ENCODE peak calls at places on chromosome 18, in six cellular contexts. M is A549, Q is K562, E is HepG2, X is stomach, U is ovary. F is an unnamed sample.

GRCh38 chr18:8231316-8231715 is 377.9 kb upstream of the RAB12 start:
- DNase-seq in E (no peak), X (no peak), M (no peak), U (no peak), Q (no peak), F (no peak)

GRCh38 chr18:941331-941730 is 36.7 kb downstream of the ADCYAP1 start:
- DNase-seq in X (no peak), U (no peak), E (no peak), Q (no peak), M (no peak), F (no peak)

GRCh38 chr18:61951396-61951795 is 58.6 kb upstream of the RNF152 start:
- DNase-seq in E (no peak), X (no peak), M (no peak), Q (no peak), U (no peak), F (no peak)

GRCh38 chr18:53796042-53796729 is 428.3 kb downstream of the MBD2 start:
- DNase-seq in E (peak; percentile 1), M (peak; percentile 7), U (no peak), Q (no peak), X (no peak), F (no peak)

GRCh38 chr18:78784861-78785260 is 194.8 kb upstream of the SALL3 start:
- DNase-seq in Q (no peak), U (no peak), M (no peak), E (no peak), X (no peak), F (no peak)

GRCh38 chr18:79917351-79918088 is 33.9 kb downstream of the SLC66A2 start:
- DNase-seq in X (no peak), U (peak; percentile 12), E (no peak), M (no peak), Q (no peak), F (no peak)

GRCh38 chr18:45820144-45820745 is 5.2 kb upstream of the SIGLEC15 start:
- DNase-seq in Q (no peak), U (no peak), X (no peak), E (no peak), M (no peak), F (no peak)

GRCh38 chr18:49562481-49563129 is 748 bp downstream of the LIPG start:
- DNase-seq in U (no peak), X (no peak), M (no peak), Q (no peak), E (no peak), F (peak; percentile 18)

GRCh38 chr18:59861009-59861408 is 38.8 kb upstream of the PMAIP1 start:
- DNase-seq in U (no peak), E (no peak), X (no peak), Q (no peak), M (no peak), F (no peak)

GRCh38 chr18:73827801-73828200 is 319.8 kb downstream of the FBXO15 start:
- DNase-seq in X (no peak), Q (no peak), E (no peak), M (no peak), U (no peak), F (no peak)

GRCh38 chr18:47930844-47931706 is 616 bp upstream of the SMAD2 start:
- DNase-seq in U (peak; percentile 97), M (peak; percentile 96), Q (peak; percentile 92), X (peak; percentile 97), E (peak; percentile 91), F (peak; percentile 98)
- TF ChIP-seq EP300 in U (peak; percentile 16), M (no peak), Q (no peak), X (no peak), E (no peak), F (no peak)

GRCh38 chr18:28113271-28114023 is 63.5 kb downstream of the CDH2 start:
- DNase-seq in E (no peak), M (no peak), U (no peak), X (no peak), Q (no peak), F (no peak)

GRCh38 chr18:28109781-28110460 is 67.0 kb downstream of the CDH2 start:
- DNase-seq in Q (no peak), U (no peak), X (no peak), E (no peak), M (no peak), F (no peak)

GRCh38 chr18:28112056-28112470 is 64.9 kb downstream of the CDH2 start:
- DNase-seq in U (no peak), Q (no peak), E (no peak), X (no peak), M (peak; percentile 17), F (no peak)

GRCh38 chr18:28108801-28109200 is 68.1 kb downstream of the CDH2 start:
- DNase-seq in Q (no peak), M (peak; percentile 53), U (no peak), E (no peak), X (no peak), F (no peak)

DNA sequence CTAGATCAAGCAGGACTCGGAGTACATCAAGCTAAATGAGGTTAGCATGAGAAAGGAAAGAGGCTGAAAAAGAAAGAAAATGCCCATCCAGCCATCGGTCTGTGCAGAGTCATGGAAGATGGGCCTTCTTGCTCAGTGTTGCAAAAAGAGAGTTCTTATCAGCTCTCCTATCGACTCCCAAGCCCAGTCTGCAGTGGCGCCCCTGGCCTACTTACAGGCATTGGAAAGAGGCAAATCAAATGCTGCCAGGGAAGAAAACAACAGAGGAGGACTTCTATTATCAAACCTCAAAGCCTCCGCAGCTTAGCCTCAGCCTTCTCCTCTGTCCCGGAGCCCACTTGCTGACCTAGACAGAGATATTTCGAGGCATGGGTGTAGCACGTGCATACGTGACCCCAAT is 66.0 kb downstream of the CDH2 start:
- DNase-seq in M (no peak), U (no peak), E (no peak), X (no peak), Q (no peak), F (no peak)
- H3K27ac ChIP-seq in M (peak overlapping the region; percentile 76), U (no peak overlapping the region), E (no peak overlapping the region), X (no peak overlapping the region), Q (no peak overlapping the region), F (no peak overlapping the region)

DNA sequence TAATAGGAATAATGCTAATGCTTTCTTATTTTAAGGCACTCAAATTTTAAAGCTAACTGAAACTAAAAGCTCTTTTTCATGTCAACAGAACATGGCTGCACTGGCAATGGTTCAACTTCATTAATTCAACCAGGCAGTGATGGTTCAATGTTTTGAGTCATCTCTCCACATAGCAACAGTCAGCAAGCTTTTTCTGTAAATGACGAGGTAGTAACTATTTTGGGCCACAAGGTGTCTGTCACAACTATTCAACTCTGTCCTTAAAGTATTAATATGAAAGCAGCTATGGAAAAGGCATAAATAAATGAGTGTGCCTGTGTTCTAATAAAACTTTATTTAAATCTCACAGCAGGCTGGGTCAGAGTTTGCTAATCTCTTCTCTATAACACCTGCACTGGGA is 1425.6 kb upstream of the PIK3C3 start:
- DNase-seq in U (no peak), X (no peak), M (no peak), E (peak; percentile 1), Q (no peak), F (no peak)
- TF ChIP-seq CTCF in U (no peak), X (no peak), M (no peak), E (no peak), Q (no peak), F (no peak)

DNA sequence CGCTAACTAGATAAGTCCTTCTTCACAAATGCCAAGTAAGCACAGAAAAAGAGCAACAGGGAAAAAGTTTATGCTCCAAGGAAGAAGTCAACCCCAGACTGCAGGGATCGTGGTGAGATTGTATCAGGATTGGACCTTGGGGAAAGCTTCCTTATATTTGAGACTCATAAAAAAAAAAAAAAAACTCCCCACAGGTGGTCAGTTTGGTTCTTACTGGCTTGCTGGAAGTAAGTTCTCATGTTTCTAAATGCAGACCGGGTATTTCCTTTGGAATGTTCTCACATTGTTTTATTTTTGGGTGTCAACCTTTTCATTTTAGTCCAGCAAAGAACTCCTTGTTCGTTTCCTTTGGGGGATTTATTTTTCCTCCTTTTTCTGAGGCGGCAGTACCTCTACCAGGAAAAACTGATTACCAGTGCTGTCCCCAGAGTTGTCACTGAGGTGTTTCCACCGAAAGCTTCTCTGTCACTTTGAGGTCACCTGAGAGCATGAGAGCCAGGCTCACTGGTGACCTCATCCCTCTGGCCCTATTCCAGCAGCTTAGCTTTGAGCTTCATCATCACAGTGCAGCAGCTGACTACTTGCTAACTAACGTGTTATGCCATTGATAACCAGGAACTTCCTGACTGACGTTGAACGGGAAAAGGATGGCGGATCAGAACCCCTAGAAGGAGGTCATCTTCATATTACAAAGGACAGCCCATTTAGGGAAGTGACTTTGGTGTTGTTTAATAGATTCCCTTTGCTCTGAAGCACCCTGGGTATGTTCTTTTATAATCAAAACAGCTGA is 16.8 kb upstream of the ATP8B1 start:
- DNase-seq in U (peak; percentile 46), X (peak; percentile 83), E (peak; percentile 71), Q (peak; percentile 70), M (peak; percentile 68), F (peak; percentile 82)
- TF ChIP-seq EP300 in U (no peak), X (no peak), E (no peak), Q (peak; percentile 83), M (no peak), F (no peak)

DNA sequence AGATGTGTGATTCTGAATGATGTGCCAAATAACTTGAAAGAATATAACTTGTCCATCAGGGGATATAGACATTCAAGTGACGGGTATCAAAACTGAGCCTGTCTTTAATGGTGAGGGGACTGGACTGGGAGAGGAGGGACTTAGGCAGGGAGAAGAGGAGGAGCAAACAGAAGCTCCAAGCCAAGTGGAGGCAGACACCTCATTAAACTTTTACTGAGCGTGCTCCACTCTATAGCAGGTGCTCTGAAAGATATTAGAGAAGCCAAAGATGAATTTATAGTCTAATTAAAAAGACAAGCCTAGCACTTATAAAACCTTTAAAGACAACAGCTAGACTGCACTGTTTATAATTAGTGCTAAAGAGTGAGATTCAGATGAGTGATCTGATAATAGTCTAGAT is 47.7 kb upstream of the SMAD2 start:
- DNase-seq in Q (no peak), M (no peak), E (no peak), X (no peak), U (no peak), F (no peak)
- H3K27ac ChIP-seq in Q (no peak overlapping the region), M (no peak overlapping the region), E (no peak overlapping the region), X (no peak overlapping the region), U (no peak overlapping the region), F (no peak overlapping the region)

F was measured in transverse colon.